ENCODE peak calls at places on chromosomes 3 and 15, in seven cellular contexts. E, A, X, K, J, Z and M are unnamed samples.

GRCh38 chr3:105827959-105828358 is 40.9 kb downstream of the CBLB start:
- DNase-seq in E (peak; percentile 93), A (no peak), X (peak; percentile 90), K (no peak), J (peak; percentile 13), Z (no peak), M (no peak)

GRCh38 chr3:112778298-112779008 is 68.2 kb downstream of the CD200R1L start:
- DNase-seq in E (peak; percentile 91), A (no peak), X (peak; percentile 90), K (no peak), J (no peak), Z (no peak), M (no peak)

GRCh38 chr15:91864669-91865068 is 11.2 kb downstream of the SLCO3A1 start:
- DNase-seq in E (no peak), A (no peak), X (no peak), K (no peak), J (no peak), Z (no peak), M (no peak)

GRCh38 chr3:100080573-100080972 is 33.7 kb downstream of the FILIP1L start:
- DNase-seq in E (peak; percentile 73), A (no peak), X (peak; percentile 20), K (no peak), J (no peak), Z (no peak), M (no peak)

GRCh38 chr15:50940506-50940905 is 32.0 kb downstream of the AP4E1 start:
- DNase-seq in E (peak; percentile 35), A (no peak), X (peak; percentile 18), K (no peak), J (no peak), Z (no peak), M (no peak)

GRCh38 chr3:59425942-59426341 is 376.1 kb upstream of the CFAP20DC start:
- DNase-seq in E (peak; percentile 20), A (no peak), X (no peak), K (no peak), J (no peak), Z (no peak), M (no peak)

GRCh38 chr15:54707805-54708752 is 488.7 kb downstream of the RSL24D1 start:
- DNase-seq in E (no peak), A (peak; percentile 46), X (no peak), K (no peak), J (no peak), Z (no peak), M (no peak)

GRCh38 chr3:140370686-140371085 is 307.2 kb upstream of the TRIM42 start:
- DNase-seq in E (no peak), A (no peak), X (no peak), K (no peak), J (no peak), Z (no peak), M (no peak)

GRCh38 chr3:111069974-111070751 is 1.5 kb upstream of the NECTIN3 start:
- DNase-seq in E (peak; percentile 11), A (no peak), X (peak; percentile 44), K (no peak), J (no peak), Z (no peak), M (no peak)

GRCh38 chr3:151226088-151226563 is 23.1 kb upstream of the GPR171 start:
- DNase-seq in E (peak; percentile 92), A (no peak), X (peak; percentile 88), K (no peak), J (no peak), Z (no peak), M (no peak)

GRCh38 chr3:152258448-152259302 is 10.1 kb upstream of the MBNL1 start:
- DNase-seq in E (peak; percentile 98), A (no peak), X (peak; percentile 99), K (no peak), J (no peak), Z (no peak), M (peak; percentile 33)

GRCh38 chr15:78388865-78389264 is 48.7 kb downstream of the CRABP1 start:
- DNase-seq in E (no peak), A (no peak), X (no peak), K (no peak), J (no peak), Z (no peak), M (no peak)

GRCh38 chr3:15387171-15387581 is 40.2 kb downstream of the METTL6 start:
- DNase-seq in E (peak; percentile 41), A (no peak), X (peak; percentile 38), K (no peak), J (no peak), Z (no peak), M (no peak)

GRCh38 chr3:156675744-156676466 is 1.5 kb downstream of the TIPARP start:
- DNase-seq in E (peak; percentile 86), A (no peak), X (peak; percentile 97), K (no peak), J (no peak), Z (no peak), M (peak; percentile 12)

GRCh38 chr3:61237858-61238257 is 13.4 kb downstream of the FHIT start:
- DNase-seq in E (no peak), A (no peak), X (no peak), K (no peak), J (no peak), Z (no peak), M (no peak)

GRCh38 chr15:87357608-87358007 is 898.9 kb downstream of the NTRK3 start:
- DNase-seq in E (no peak), A (no peak), X (no peak), K (no peak), J (no peak), Z (no peak), M (no peak)
- H3K9me3 ChIP-seq in E (no peaks in the 10 kb centered on the region), A (no peaks in the 10 kb centered on the region), X (no peaks in the 10 kb centered on the region), K (no peaks in the 10 kb centered on the region), J (no peaks in the 10 kb centered on the region), Z (no peaks in the 10 kb centered on the region), M (no peaks in the 10 kb centered on the region)

DNA sequence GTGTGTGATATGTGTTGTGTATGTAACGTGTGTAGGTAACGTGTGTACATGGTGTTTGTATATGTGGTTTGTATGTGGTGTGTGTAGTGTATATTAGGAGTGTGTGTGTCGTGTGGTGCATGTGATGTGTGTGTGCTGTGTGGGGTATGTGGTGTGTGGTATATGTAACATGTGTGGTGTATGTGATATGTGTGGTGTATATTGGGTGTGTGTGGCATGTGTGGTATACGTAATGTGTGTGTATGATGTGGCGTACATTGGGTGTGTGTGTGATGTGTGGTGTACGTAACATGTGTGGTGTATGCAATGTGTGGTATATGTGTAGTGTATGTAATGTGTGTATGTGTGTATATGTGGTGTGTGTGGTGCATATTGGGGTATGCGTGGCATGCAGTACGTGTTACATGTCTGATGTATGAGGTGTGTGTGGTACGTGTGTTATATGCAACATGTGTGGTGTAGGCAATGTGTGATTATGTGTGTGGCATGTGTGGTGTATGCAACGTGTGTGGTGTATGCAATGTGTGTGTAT is 41.2 kb downstream of the ARRDC4 start:
- DNase-seq in E (no peak), A (no peak), X (no peak), K (no peak), J (no peak), Z (no peak), M (no peak)
- H3K9me3 ChIP-seq in E (peaks cover 3% of the 10 kb centered on the region), A (no peaks in the 10 kb centered on the region), X (no peaks in the 10 kb centered on the region), K (no peaks in the 10 kb centered on the region), J (no peaks in the 10 kb centered on the region), Z (no peaks in the 10 kb centered on the region), M (no peaks in the 10 kb centered on the region)

GRCh38 chr3:88075497-88075896 is 16.4 kb downstream of the ZNF654 start:
- DNase-seq in E (no peak), A (no peak), X (no peak), K (no peak), J (no peak), Z (no peak), M (no peak)
- H3K9me3 ChIP-seq in E (no peaks in the 10 kb centered on the region), A (peaks cover 4% of the 10 kb centered on the region), X (peaks cover 7% of the 10 kb centered on the region), K (no peaks in the 10 kb centered on the region), J (no peaks in the 10 kb centered on the region), Z (peaks cover 14% of the 10 kb centered on the region), M (no peaks in the 10 kb centered on the region)

GRCh38 chr15:25089577-25089976 is 134.8 kb downstream of the SNRPN start:
- DNase-seq in E (no peak), A (no peak), X (no peak), K (no peak), J (no peak), Z (no peak), M (no peak)

GRCh38 chr15:25090073-25090733 is 135.4 kb downstream of the SNRPN start:
- DNase-seq in E (no peak), A (no peak), X (no peak), K (no peak), J (no peak), Z (no peak), M (no peak)

GRCh38 chr15:25093455-25094029 is 138.8 kb downstream of the SNRPN start:
- DNase-seq in E (no peak), A (no peak), X (no peak), K (no peak), J (no peak), Z (no peak), M (no peak)

GRCh38 chr15:25092661-25093060 is 137.9 kb downstream of the SNRPN start:
- DNase-seq in E (peak; percentile 70), A (no peak), X (peak; percentile 9), K (no peak), J (no peak), Z (no peak), M (no peak)

GRCh38 chr15:25091421-25092158 is 136.8 kb downstream of the SNRPN start:
- DNase-seq in E (no peak), A (no peak), X (no peak), K (no peak), J (no peak), Z (no peak), M (no peak)
- H3K9me3 ChIP-seq in E (no peaks in the 10 kb centered on the region), A (peaks cover 94% of the 10 kb centered on the region), X (no peaks in the 10 kb centered on the region), K (peaks cover 66% of the 10 kb centered on the region), J (no peaks in the 10 kb centered on the region), Z (peaks cover 70% of the 10 kb centered on the region), M (peaks cover 24% of the 10 kb centered on the region)

DNA sequence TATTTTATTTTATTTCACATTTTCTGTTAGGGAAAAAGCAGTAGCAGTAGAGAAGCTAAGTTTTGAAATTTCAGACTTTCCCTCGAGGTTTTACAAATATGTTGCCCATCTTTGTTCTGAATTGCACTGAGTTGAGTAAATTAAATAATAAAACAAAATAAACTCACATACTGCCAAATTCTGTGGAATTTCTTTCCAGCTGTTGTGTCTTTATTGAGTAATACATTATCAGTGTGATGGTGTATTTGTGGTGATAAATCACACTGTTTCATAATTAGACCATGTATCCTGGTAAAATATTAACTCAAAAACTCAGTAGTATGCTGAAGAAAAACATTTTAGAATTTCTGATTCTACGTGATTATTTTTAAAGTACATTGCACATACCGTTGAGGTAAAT is 592.1 kb downstream of the SI start:
- DNase-seq in E (no peak), A (no peak), X (peak; percentile 8), K (no peak), J (no peak), Z (no peak), M (no peak)
- H3K9me3 ChIP-seq in E (no peaks in the 10 kb centered on the region), A (no peaks in the 10 kb centered on the region), X (no peaks in the 10 kb centered on the region), K (no peaks in the 10 kb centered on the region), J (no peaks in the 10 kb centered on the region), Z (no peaks in the 10 kb centered on the region), M (no peaks in the 10 kb centered on the region)

GRCh38 chr15:24985224-24985623 is 30.4 kb downstream of the SNRPN start:
- DNase-seq in E (no peak), A (no peak), X (no peak), K (no peak), J (no peak), Z (no peak), M (no peak)

DNA sequence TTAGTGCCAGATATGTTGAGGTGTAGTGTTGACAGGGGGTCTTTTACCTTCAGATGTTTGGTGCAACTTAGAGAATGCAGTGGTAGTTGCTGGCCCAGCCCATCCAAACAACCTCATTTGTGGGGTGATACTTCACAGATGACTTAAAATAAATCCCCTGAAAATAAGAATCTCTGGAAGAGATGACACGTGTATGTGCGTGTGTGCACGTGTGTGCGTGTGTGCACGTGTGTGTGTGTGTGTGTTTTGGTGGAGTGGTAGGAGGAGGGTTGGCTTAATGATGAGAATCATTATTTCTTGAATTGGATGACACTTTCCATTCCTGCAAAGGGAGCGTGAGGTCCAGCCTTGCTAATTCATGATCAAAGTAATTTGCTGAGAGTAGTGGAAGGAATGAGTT is 31.9 kb downstream of the SNRPN start:
- DNase-seq in E (no peak), A (no peak), X (no peak), K (no peak), J (no peak), Z (no peak), M (no peak)
- H3K9me3 ChIP-seq in E (no peaks in the 10 kb centered on the region), A (peaks cover 70% of the 10 kb centered on the region), X (no peaks in the 10 kb centered on the region), K (peaks cover 3% of the 10 kb centered on the region), J (no peaks in the 10 kb centered on the region), Z (no peaks in the 10 kb centered on the region), M (peaks cover 4% of the 10 kb centered on the region)